ENCODE peak calls at places on chromosome 18, in seven cellular contexts. I is nucleus accumbens; Z is EH; B is stimulated activated naive CD8-positive, alpha-beta T cell treated with anti-CD3 and anti-CD28 coated beads, Interleukin-15, amount 100 ng/mL, for 72 hours; A is activated CD4-positive, alpha-beta T cell treated with anti-CD3 and anti-CD28 coated beads for 36 hours; W is AG20443; V is lung. T is an unnamed sample.

GRCh38 chr18:9708057-9708881 is at the start of gene RAB31:
- DNase-seq in I (peak; percentile 72), Z (peak; percentile 89), B (peak; percentile 22), A (peak; percentile 47), W (peak; percentile 96), V (peak; percentile 76), T (no peak)

GRCh38 chr18:34159691-34160185 is 65.0 kb downstream of the NOL4 start:
- DNase-seq in I (no peak), Z (no peak), B (no peak), A (no peak), W (peak; percentile 3), V (no peak), T (no peak)

GRCh38 chr18:25449046-25449445 is 97.1 kb upstream of the ZNF521 start:
- DNase-seq in I (no peak), Z (no peak), B (no peak), A (no peak), W (no peak), V (no peak), T (no peak)

GRCh38 chr18:56661414-56662101 is 10.4 kb downstream of the WDR7 start:
- DNase-seq in I (no peak), Z (peak; percentile 20), B (no peak), A (no peak), W (no peak), V (no peak), T (no peak)

GRCh38 chr18:75207298-75208054 is 1.5 kb downstream of the PTGR3 start:
- DNase-seq in I (no peak), Z (peak; percentile 80), B (no peak), A (peak; percentile 70), W (no peak), V (no peak), T (no peak)

GRCh38 chr18:76528477-76529432 is 33.7 kb upstream of the ZNF516 start:
- DNase-seq in I (no peak), Z (peak; percentile 62), B (peak; percentile 5), A (peak; percentile 26), W (peak; percentile 64), V (no peak), T (no peak)

GRCh38 chr18:12293831-12294230 is 14.2 kb upstream of the TUBB6 start:
- DNase-seq in I (no peak), Z (no peak), B (no peak), A (no peak), W (no peak), V (no peak), T (no peak)

GRCh38 chr18:10524507-10525425 is 1.1 kb upstream of the NAPG start:
- DNase-seq in I (no peak), Z (peak; percentile 59), B (peak; percentile 2), A (peak; percentile 21), W (no peak), V (no peak), T (no peak)

GRCh38 chr18:7921938-7922587 is 354.9 kb downstream of the PTPRM start:
- DNase-seq in I (no peak), Z (peak; percentile 74), B (no peak), A (no peak), W (peak; percentile 60), V (no peak), T (no peak)

GRCh38 chr18:10271481-10271880 is 183.0 kb upstream of the APCDD1 start:
- DNase-seq in I (no peak), Z (peak; percentile 16), B (no peak), A (no peak), W (peak; percentile 62), V (no peak), T (no peak)

GRCh38 chr18:47560693-47561092 is 309.2 kb upstream of the SKOR2 start:
- DNase-seq in I (no peak), Z (no peak), B (no peak), A (no peak), W (no peak), V (no peak), T (no peak)

GRCh38 chr18:39345321-39345720 is 1779.7 kb upstream of the CELF4 start:
- DNase-seq in I (no peak), Z (peak; percentile 92), B (no peak), A (no peak), W (no peak), V (no peak), T (no peak)

GRCh38 chr18:40452599-40452998 is 1502.4 kb upstream of the PIK3C3 start:
- DNase-seq in I (no peak), Z (no peak), B (no peak), A (no peak), W (no peak), V (no peak), T (no peak)

GRCh38 chr18:70421471-70421870 is 132.6 kb downstream of the SOCS6 start:
- DNase-seq in I (no peak), Z (peak; percentile 37), B (no peak), A (no peak), W (no peak), V (no peak), T (no peak)

GRCh38 chr18:12703714-12704113 is 872 bp downstream of the PSMG2 start:
- DNase-seq in I (no peak), Z (peak; percentile 58), B (no peak), A (peak; percentile 48), W (peak; percentile 47), V (no peak), T (no peak)

GRCh38 chr18:44779893-44780292 is 99.2 kb downstream of the SETBP1 start:
- DNase-seq in I (no peak), Z (no peak), B (no peak), A (no peak), W (no peak), V (no peak), T (no peak)

GRCh38 chr18:2948038-2948437 is 64.9 kb downstream of the LPIN2 start:
- DNase-seq in I (no peak), Z (peak; percentile 39), B (no peak), A (no peak), W (peak; percentile 39), V (no peak), T (peak; percentile 83)

GRCh38 chr18:12895016-12895415 is 11.0 kb upstream of the PTPN2 start:
- DNase-seq in I (no peak), Z (no peak), B (no peak), A (no peak), W (no peak), V (no peak), T (no peak)

GRCh38 chr18:34738173-34738894 is 28.2 kb downstream of the DTNA start:
- DNase-seq in I (no peak), Z (peak; percentile 18), B (no peak), A (no peak), W (no peak), V (no peak), T (peak; percentile 33)

T was measured in LNCaP clone FGC.